ENCODE peak calls at places on chromosome 11, in four cellular contexts. N is kidney tubule cell, J is HT-29, V is HFFc6. F is an unnamed sample.
A peak's percentile ranks its signal among the peaks of the same experiment; 100 is the strongest.

GRCh38 chr11:65538915-65539374 is 14.1 kb downstream of the SCYL1 start:
- DNase-seq in V (no peak), N (no peak), J (no peak), F (no peak)

GRCh38 chr11:111540114-111540920 is at the start of gene LAYN:
- DNase-seq in N (peak; percentile 65), J (no peak), V (no peak), F (no peak)

GRCh38 chr11:3984896-3985295 is 109.7 kb upstream of the RRM1 start:
- DNase-seq in J (no peak), V (no peak), N (no peak), F (no peak)

GRCh38 chr11:103994111-103994510 is 42.3 kb upstream of the DDI1 start:
- DNase-seq in V (no peak), N (no peak), J (no peak), F (no peak)

GRCh38 chr11:125591659-125592304 is 870 bp upstream of the STT3A start:
- DNase-seq in J (no peak), V (peak; percentile 1), N (peak; percentile 49), F (peak; percentile 5)

GRCh38 chr11:65479184-65480145 is 19.4 kb upstream of the MALAT1 start:
- DNase-seq in J (peak; percentile 88), V (peak; percentile 93), N (peak; percentile 87), F (peak; percentile 61)

GRCh38 chr11:35662649-35663407 is at the start of gene TRIM44:
- DNase-seq in N (peak; percentile 90), V (peak; percentile 74), J (peak; percentile 89), F (peak; percentile 64)

GRCh38 chr11:10725907-10726253 is 25.2 kb upstream of the CTR9 start:
- DNase-seq in N (no peak), J (no peak), V (no peak), F (no peak)

GRCh38 chr11:120210651-120211521 is at the start of gene OAF:
- DNase-seq in V (peak; percentile 76), J (peak; percentile 74), N (peak; percentile 81), F (peak; percentile 50)

GRCh38 chr11:82733444-82734119 is at the start of gene FAM181B:
- DNase-seq in J (no peak), N (peak; percentile 31), V (no peak), F (no peak)

GRCh38 chr11:72813740-72814138 is 472 bp upstream of the ATG16L2 start:
- DNase-seq in V (peak; percentile 30), N (peak; percentile 86), J (peak; percentile 87), F (peak; percentile 55)

GRCh38 chr11:124899376-124900145 is 1.9 kb upstream of the ROBO4 start:
- DNase-seq in J (no peak), N (peak; percentile 59), V (no peak), F (peak; percentile 32)

GRCh38 chr11:64048042-64048854 is 12.5 kb downstream of the FLRT1 start:
- DNase-seq in N (no peak), J (no peak), V (no peak), F (no peak)

GRCh38 chr11:118900535-118901384 is 17.1 kb downstream of the CXCR5 start:
- DNase-seq in J (no peak), V (no peak), N (no peak), F (no peak)

GRCh38 chr11:66979336-66979980 is 4.4 kb downstream of the C11orf86 start:
- DNase-seq in V (no peak), N (no peak), J (no peak), F (no peak)

GRCh38 chr11:117664897-117665296 is 132.1 kb downstream of the DSCAML1 start:
- DNase-seq in V (no peak), J (no peak), N (no peak), F (no peak)

GRCh38 chr11:78022397-78023396 is at the start of gene KCTD14:
- DNase-seq in V (no peak), J (peak; percentile 57), N (peak; percentile 78), F (peak; percentile 41)